ENCODE peak calls at places on chromosomes 2 and 18, in six cellular contexts. P is psoas muscle; J is adrenal gland; L is gastrocnemius medialis; W is ovary; I is naive thymus-derived CD4-positive, alpha-beta T cell. O is an unnamed sample.

GRCh38 chr2:75729861-75730260 is 19.1 kb upstream of the GCFC2 start:
- DNase-seq in W (no peak), I (no peak), J (no peak), L (no peak), P (no peak), O (no peak)

GRCh38 chr2:217790681-217791392 is 212.0 kb downstream of the TNS1 start:
- DNase-seq in J (no peak), P (no peak), I (no peak), L (no peak), W (no peak), O (peak; percentile 27)

GRCh38 chr2:100616841-100617390 is 54.1 kb downstream of the PDCL3 start:
- DNase-seq in I (no peak), J (no peak), W (no peak), P (no peak), L (no peak), O (no peak)

GRCh38 chr18:47163241-47163640 is 12.9 kb downstream of the IER3IP1 start:
- DNase-seq in W (no peak), J (no peak), I (no peak), P (no peak), L (no peak), O (no peak)

GRCh38 chr2:3626118-3626816 is 31.4 kb downstream of the COLEC11 start:
- DNase-seq in P (no peak), W (peak; percentile 21), L (no peak), I (no peak), J (peak; percentile 8), O (no peak)

GRCh38 chr2:20439193-20439475 is 7.7 kb upstream of the RHOB start:
- DNase-seq in P (no peak), L (peak; percentile 12), W (peak; percentile 16), J (no peak), I (no peak), O (no peak)

GRCh38 chr2:98663521-98664090 is 55.2 kb downstream of the UNC50 start:
- DNase-seq in I (peak; percentile 69), W (no peak), J (no peak), L (no peak), P (no peak), O (no peak)

GRCh38 chr2:64023485-64024258 is 4.4 kb upstream of the VPS54 start:
- DNase-seq in P (no peak), J (no peak), I (no peak), W (no peak), L (no peak), O (no peak)

GRCh38 chr2:216497808-216498366 is 757 bp upstream of the RPL37A start:
- DNase-seq in J (no peak), P (no peak), W (no peak), I (no peak), L (no peak), O (no peak)

GRCh38 chr2:50401772-50402653 is 629.9 kb downstream of the NRXN1 start:
- DNase-seq in L (no peak), W (peak; percentile 17), J (peak; percentile 36), I (no peak), P (no peak), O (peak; percentile 49)

GRCh38 chr2:37527362-37527761 is 144.1 kb downstream of the CDC42EP3 start:
- DNase-seq in P (no peak), W (no peak), I (no peak), L (no peak), J (no peak), O (no peak)

GRCh38 chr2:134449157-134449556 is 195.3 kb downstream of the MGAT5 start:
- DNase-seq in I (no peak), W (no peak), L (no peak), P (no peak), J (no peak), O (no peak)

GRCh38 chr18:75192899-75193298 is 16.0 kb downstream of the PTGR3 start:
- DNase-seq in P (no peak), W (no peak), L (no peak), J (no peak), I (no peak), O (no peak)

GRCh38 chr2:187527262-187527661 is 27.0 kb downstream of the TFPI start:
- DNase-seq in I (no peak), L (no peak), P (no peak), W (no peak), J (no peak), O (no peak)

GRCh38 chr2:71409611-71410010 is 43.8 kb upstream of the DYSF start:
- DNase-seq in I (no peak), P (no peak), W (no peak), J (no peak), L (no peak), O (no peak)

GRCh38 chr2:3604207-3604877 is 9.4 kb downstream of the COLEC11 start:
- DNase-seq in P (no peak), L (no peak), J (no peak), W (peak; percentile 29), I (no peak), O (no peak)

GRCh38 chr2:135819211-135819610 is 17.8 kb downstream of the LCT start:
- DNase-seq in I (no peak), J (no peak), W (no peak), P (no peak), L (no peak), O (no peak)

GRCh38 chr2:200484934-200485333 is 24.9 kb downstream of the KCTD18 start:
- DNase-seq in L (no peak), W (no peak), J (no peak), P (no peak), I (no peak), O (no peak)

GRCh38 chr2:103664690-103665089 is 902.9 kb downstream of the TMEM182 start:
- DNase-seq in L (no peak), W (no peak), J (no peak), I (no peak), P (no peak), O (no peak)

GRCh38 chr2:5689790-5690189 is 2.4 kb upstream of the SOX11 start:
- DNase-seq in J (no peak), L (no peak), P (no peak), I (no peak), W (no peak), O (no peak)

GRCh38 chr18:80147037-80147417 is 38.0 kb downstream of the ADNP2 start:
- DNase-seq in P (no peak), W (no peak), J (no peak), I (no peak), L (no peak), O (no peak)

GRCh38 chr2:39550701-39551285 is 113.7 kb upstream of the MAP4K3 start:
- DNase-seq in J (no peak), P (no peak), L (no peak), W (no peak), I (no peak), O (no peak)

GRCh38 chr2:96739633-96740428 is at the start of gene LMAN2L:
- DNase-seq in I (peak; percentile 94), W (peak; percentile 99), J (peak; percentile 97), P (peak; percentile 97), L (peak; percentile 99), O (peak; percentile 97)

GRCh38 chr2:218501665-218502064 is 66.5 kb downstream of the USP37 start:
- DNase-seq in P (no peak), W (no peak), J (no peak), I (no peak), L (no peak), O (no peak)

GRCh38 chr2:71417300-71418202 is 35.8 kb upstream of the DYSF start:
- DNase-seq in W (no peak), J (no peak), I (no peak), L (no peak), P (no peak), O (no peak)

DNA sequence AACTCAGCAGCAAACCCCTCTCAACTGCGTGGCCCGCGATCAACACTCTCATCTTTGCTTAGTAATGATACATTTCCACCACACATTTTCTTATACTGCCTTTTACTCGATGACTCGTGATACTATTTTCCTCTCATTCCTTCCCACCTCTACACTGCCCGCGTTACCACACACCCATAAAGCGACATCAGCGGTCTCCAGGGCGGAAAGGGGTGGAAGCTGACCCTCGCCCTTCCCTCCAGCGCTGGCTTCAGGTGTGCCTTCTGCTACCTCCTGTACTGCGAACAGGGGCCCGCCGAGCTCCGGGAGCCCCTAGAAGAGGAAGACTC is 1.3 kb downstream of the NETO1 start:
- DNase-seq in J (no peak), L (no peak), I (no peak), W (no peak), P (no peak), O (no peak)
- H3K27ac ChIP-seq in J (no peak overlapping the region), L (no peak overlapping the region), I (no peak overlapping the region), W (no peak overlapping the region), P (no peak overlapping the region), O (no peak overlapping the region)

GRCh38 chr2:238439912-238440311 is 13.2 kb downstream of the ASB1 start:
- DNase-seq in W (no peak), J (no peak), I (no peak), P (no peak), L (no peak), O (no peak)

GRCh38 chr2:238440767-238441166 is 14.0 kb downstream of the ASB1 start:
- DNase-seq in I (no peak), J (no peak), L (peak; percentile 8), W (no peak), P (no peak), O (no peak)

GRCh38 chr2:238441262-238442114 is 14.8 kb downstream of the ASB1 start:
- DNase-seq in W (no peak), J (no peak), P (no peak), L (no peak), I (no peak), O (no peak)

GRCh38 chr2:238439093-238439849 is 12.5 kb downstream of the ASB1 start:
- DNase-seq in J (no peak), P (peak; percentile 51), I (no peak), W (no peak), L (peak; percentile 49), O (no peak)

GRCh38 chr2:238440331-238440730 is 13.6 kb downstream of the ASB1 start:
- DNase-seq in W (no peak), I (no peak), P (no peak), J (no peak), L (peak; percentile 7), O (no peak)
- H3K4me3 ChIP-seq in W (no peak overlapping the region), I (no peak overlapping the region), P (no peak overlapping the region), J (no peak overlapping the region), L (no peak overlapping the region), O (no peak overlapping the region)

GRCh38 chr2:195536863-195537262 is 120.2 kb upstream of the SLC39A10 start:
- DNase-seq in W (no peak), L (no peak), P (no peak), J (no peak), I (no peak), O (no peak)
- H3K27ac ChIP-seq in W (no peak overlapping the region), L (no peak overlapping the region), P (no peak overlapping the region), J (no peak overlapping the region), I (peak overlapping the region; percentile 77), O (no peak overlapping the region)

DNA sequence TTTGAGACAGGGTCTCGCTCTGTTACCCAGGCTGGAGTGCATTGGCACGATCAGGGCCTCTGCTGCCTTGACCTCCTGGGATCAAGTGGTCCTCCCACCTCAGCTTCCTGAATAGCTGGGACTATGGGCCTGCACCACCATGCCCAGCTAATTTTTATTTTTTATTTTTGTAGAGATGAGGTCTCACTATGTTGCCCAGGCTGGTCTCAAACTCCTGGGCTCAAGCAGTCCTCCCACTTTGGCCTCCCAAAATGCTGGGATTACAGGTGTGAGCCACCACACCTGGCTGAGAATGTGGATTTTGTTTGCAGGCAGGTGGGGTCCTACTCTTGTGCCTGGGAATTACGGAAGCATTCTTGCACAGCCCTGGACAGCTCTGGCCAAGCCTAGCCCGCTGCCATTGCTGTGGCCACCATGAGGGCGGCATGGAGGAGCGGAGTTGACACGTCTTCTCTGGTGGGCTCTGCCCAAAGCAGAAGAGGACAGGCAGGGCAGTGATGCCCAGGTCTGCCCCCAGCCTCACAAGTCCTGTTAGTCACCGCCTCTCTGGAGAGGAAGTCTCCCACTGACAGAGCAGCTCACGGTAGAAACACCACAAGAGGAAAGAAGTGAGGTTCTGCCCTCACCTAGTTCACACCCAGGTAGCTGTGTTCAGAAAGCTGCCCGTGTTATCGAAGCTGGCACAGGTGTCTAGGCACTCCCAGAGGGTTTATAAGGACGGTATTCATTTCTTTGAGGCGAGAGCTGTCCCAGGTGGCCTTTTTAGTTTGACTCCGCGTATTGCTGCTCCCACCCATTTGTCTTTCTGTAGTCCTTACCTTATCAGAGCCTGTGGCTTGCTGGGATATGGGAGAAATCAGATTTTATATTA is 46.2 kb downstream of the ARMC9 start:
- DNase-seq in I (no peak), W (no peak), J (no peak), L (no peak), P (no peak), O (no peak)
- H3K4me3 ChIP-seq in I (no peak overlapping the region), W (no peak overlapping the region), J (no peak overlapping the region), L (no peak overlapping the region), P (no peak overlapping the region), O (no peak overlapping the region)